ENCODE peak calls at places on chromosome 15, in eight cellular contexts. Z is PC-3, I is kidney epithelial cell, A is fibroblast of mammary gland, F is brain microvascular endothelial cell, G is A549, Q is breast epithelium, B is heart right ventricle. M is an unnamed sample.

GRCh38 chr15:59260090-59260489 is 53.4 kb downstream of the LDHAL6B start:
- DNase-seq in Q (no peak), B (no peak), G (no peak), Z (no peak), A (no peak), F (no peak), I (no peak), M (no peak)

GRCh38 chr15:55334997-55335396 is 16.0 kb downstream of the PIGB start:
- DNase-seq in Q (no peak), G (no peak), Z (peak), B (no peak), F (no peak), A (peak), I (no peak), M (peak)

GRCh38 chr15:91824256-91824655 is 29.3 kb upstream of the SLCO3A1 start:
- DNase-seq in B (peak), Z (no peak), A (peak), I (no peak), F (no peak), G (no peak), Q (no peak), M (no peak)

GRCh38 chr15:47466357-47466756 is 250.9 kb upstream of the SEMA6D start:
- DNase-seq in I (no peak), Q (no peak), G (no peak), Z (peak), F (peak), B (no peak), A (peak), M (peak)

GRCh38 chr15:84781505-84781904 is 33.1 kb downstream of the ZNF592 start:
- DNase-seq in B (no peak), G (no peak), A (peak), Q (no peak), Z (no peak), I (no peak), F (no peak), M (no peak)

GRCh38 chr15:45588199-45588910 is 1.2 kb downstream of the BLOC1S6 start:
- DNase-seq in G (no peak), I (no peak), Q (no peak), B (no peak), F (no peak), A (peak), Z (no peak), M (peak)

GRCh38 chr15:50210462-50211264 is 28.7 kb downstream of the SLC27A2 start:
- DNase-seq in I (no peak), Z (peak), B (no peak), Q (no peak), G (no peak), F (no peak), A (no peak), M (no peak)

GRCh38 chr15:88994286-88994685 is 81.1 kb upstream of the MFGE8 start:
- DNase-seq in B (no peak), F (no peak), I (no peak), Q (no peak), Z (no peak), A (peak), G (no peak), M (no peak)

GRCh38 chr15:85625856-85626255 is 168.9 kb downstream of the KLHL25 start:
- DNase-seq in G (no peak), Z (no peak), F (no peak), B (no peak), I (no peak), A (peak), Q (no peak), M (peak)

GRCh38 chr15:60536314-60536713 is 57.4 kb upstream of the ICE2 start:
- DNase-seq in G (no peak), A (no peak), I (no peak), Z (no peak), B (no peak), F (no peak), Q (no peak), M (no peak)

GRCh38 chr15:65081758-65082157 is 5.2 kb downstream of the KBTBD13 start:
- DNase-seq in Z (peak), B (no peak), F (no peak), G (no peak), I (no peak), A (no peak), Q (no peak), M (no peak)

GRCh38 chr15:27237319-27237939 is 266.4 kb downstream of the GABRG3 start:
- DNase-seq in Z (no peak), A (no peak), I (no peak), Q (no peak), B (no peak), F (no peak), G (no peak), M (no peak)

GRCh38 chr15:80020731-80021130 is 38.7 kb upstream of the ZFAND6 start:
- DNase-seq in I (no peak), G (no peak), Z (no peak), F (no peak), Q (no peak), B (no peak), A (no peak), M (no peak)

GRCh38 chr15:80015156-80015555 is 44.2 kb upstream of the BCL2A1 start:
- DNase-seq in A (peak), F (no peak), Z (no peak), G (no peak), I (no peak), Q (no peak), B (no peak), M (no peak)

GRCh38 chr15:80019168-80019745 is 40.2 kb upstream of the ZFAND6 start:
- DNase-seq in A (no peak), B (no peak), Q (no peak), G (no peak), I (no peak), Z (no peak), F (no peak), M (no peak)
- H3K4me3 ChIP-seq in A (no peak), B (no peak), Q (no peak), G (no peak), I (no peak), Z (no peak), F (no peak), M (no peak)

DNA sequence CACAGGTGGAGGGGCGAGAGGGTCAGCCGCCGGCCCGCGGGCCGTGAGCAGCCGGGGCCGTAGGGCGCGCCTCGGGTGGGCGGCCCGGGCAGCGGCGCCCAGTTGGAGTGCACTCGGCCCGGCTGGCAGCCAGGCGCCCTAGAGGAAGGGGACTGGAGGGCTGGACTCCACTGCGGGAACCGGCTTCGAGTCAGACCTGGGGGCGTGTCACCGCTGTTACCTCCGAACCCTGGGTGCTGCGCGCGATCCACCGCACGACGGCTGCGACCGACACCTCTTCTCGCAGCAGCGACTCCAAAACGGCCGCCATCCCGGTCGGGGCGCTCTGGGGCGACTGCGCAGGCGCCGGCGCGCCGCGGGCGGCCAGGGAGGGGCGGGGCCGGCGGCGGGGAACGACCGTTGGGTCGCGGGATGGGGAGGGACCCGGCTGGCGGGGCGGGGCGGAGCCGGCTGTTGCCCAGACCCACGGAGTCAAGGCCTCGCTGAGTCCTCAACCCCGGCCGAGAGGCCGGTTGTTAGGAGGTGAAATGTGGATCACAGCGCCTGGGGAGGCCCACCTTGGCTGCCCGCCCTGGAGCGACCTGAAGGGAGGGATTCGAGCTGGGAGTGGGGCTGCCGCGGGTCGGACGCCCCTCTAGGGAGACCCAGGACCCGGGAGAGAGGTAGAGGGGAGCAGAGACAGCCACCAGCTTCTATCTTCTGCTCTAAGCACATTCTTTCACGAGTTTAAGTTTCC is at the start of gene CDAN1:
- DNase-seq in G (peak), F (peak), Z (peak), B (peak), A (peak), Q (peak), I (peak), M (peak)
- TF ChIP-seq CTCF in G (no peak), F (no peak), Z (no peak), B (no peak), A (no peak), Q (no peak), I (no peak), M (no peak)

GRCh38 chr15:70714575-70714974 is 48.8 kb downstream of the UACA start:
- DNase-seq in Z (peak), G (no peak), A (no peak), B (no peak), I (no peak), Q (no peak), F (no peak), M (peak)
- H3K4me3 ChIP-seq in Z (no peak), G (no peak), A (no peak), B (no peak), I (no peak), Q (no peak), F (no peak), M (no peak)

DNA sequence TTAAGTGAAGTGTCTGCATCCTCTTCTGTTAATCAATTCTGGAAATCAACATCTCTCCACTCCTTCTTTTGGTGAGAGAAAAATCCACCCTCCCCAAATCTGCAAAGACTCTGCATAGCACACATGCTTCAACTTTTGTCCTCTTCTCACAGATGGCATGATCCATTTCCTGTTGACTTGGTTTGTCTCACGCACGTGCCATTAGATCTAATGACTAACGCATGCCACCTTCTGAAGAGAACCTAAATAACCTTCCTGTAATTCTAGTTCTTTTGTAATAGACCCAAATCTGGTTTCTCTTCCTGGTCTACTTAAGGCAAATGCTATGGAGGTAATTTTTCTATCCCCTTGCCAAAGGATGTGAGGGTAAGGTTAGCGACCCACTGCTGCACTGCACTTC is 51.0 kb upstream of the ATOSA start:
- DNase-seq in Z (peak), A (peak), B (no peak), Q (no peak), I (no peak), G (no peak), F (no peak), M (peak)
- TF ChIP-seq CTCF in Z (no peak), A (no peak), B (no peak), Q (no peak), I (no peak), G (no peak), F (no peak), M (no peak)

DNA sequence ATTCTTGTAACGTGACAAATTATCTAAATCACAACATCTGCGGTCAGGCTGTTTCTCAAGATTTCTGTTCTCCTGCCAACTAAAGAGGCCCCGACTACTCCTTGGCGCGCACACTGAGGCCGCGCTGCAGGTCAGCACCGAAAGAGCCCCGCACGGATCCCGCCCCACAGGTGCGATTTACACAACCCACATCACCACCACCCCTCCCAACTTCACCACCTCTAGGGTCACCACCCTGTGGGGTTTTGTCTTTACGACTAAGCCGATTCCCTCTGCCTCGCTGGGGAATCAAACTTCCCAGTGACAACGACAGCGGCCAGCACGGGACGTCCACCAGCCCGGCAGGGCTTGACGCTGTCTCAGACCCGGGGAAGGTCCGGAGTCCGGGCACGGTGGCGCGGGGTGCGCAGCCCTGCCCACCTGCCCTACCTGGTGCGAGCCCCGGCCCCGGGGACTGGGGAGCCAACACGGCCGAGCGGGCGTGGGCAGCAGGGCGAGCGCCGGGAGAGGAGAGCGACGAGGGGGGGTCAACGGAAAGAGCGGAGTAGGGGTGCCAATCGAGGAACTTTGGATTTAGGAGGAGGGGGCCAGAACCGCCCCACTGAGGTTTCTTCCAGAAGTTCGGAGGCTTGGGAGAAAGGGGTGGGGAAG is 764 bp downstream of the UACA start:
- DNase-seq in A (peak), F (peak), Z (peak), G (peak), Q (peak), I (no peak), B (peak), M (peak)
- H3K4me3 ChIP-seq in A (peak), F (peak), Z (peak), G (peak), Q (peak), I (peak), B (peak), M (peak)

DNA sequence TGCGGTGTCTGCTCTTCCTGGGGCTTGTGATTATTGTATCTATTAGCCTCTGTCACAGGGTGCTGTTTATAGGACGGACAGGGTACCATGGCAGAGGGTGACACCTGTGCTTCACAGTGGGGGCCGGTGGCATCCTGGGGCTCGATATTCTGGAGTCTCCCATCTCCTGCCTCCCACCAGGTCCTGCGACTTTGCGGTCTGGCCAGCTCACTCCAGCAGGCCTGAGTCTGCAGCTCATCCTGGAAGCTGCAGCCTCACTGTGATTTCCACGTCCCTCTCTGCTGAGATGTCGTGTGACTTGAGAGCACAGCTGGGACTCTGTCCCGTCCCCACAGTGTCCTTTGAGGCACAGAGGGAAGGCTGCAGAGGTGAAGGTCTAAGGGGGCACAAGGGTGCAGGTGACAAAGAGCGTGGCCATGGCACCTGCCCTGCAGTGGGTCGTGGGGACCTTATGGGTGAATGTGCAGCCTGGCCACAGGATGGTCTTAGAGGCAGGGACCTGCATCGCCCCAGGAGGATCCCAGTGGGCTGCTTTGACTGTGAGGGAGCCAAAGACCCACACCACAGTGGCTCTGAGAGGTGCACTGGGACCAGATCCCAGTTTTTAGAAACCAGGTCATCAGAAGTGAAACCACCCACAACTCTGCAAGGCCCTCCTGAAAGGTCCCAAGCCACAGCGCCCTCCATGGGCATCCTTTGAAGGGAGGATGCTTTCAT is 172.8 kb downstream of the KLF13 start:
- DNase-seq in A (no peak), I (no peak), Z (no peak), G (no peak), B (no peak), Q (no peak), F (no peak), M (no peak)
- TF ChIP-seq CTCF in A (no peak), I (no peak), Z (no peak), G (no peak), B (no peak), Q (no peak), F (no peak), M (no peak)

GRCh38 chr15:62453979-62454378 is 288.9 kb upstream of the C2CD4B start:
- DNase-seq in A (peak), F (peak), Z (peak), B (no peak), Q (no peak), I (no peak), G (no peak), M (peak)
- H3K4me3 ChIP-seq in A (no peak), F (no peak), Z (peak), B (no peak), Q (no peak), I (no peak), G (no peak), M (no peak)

DNA sequence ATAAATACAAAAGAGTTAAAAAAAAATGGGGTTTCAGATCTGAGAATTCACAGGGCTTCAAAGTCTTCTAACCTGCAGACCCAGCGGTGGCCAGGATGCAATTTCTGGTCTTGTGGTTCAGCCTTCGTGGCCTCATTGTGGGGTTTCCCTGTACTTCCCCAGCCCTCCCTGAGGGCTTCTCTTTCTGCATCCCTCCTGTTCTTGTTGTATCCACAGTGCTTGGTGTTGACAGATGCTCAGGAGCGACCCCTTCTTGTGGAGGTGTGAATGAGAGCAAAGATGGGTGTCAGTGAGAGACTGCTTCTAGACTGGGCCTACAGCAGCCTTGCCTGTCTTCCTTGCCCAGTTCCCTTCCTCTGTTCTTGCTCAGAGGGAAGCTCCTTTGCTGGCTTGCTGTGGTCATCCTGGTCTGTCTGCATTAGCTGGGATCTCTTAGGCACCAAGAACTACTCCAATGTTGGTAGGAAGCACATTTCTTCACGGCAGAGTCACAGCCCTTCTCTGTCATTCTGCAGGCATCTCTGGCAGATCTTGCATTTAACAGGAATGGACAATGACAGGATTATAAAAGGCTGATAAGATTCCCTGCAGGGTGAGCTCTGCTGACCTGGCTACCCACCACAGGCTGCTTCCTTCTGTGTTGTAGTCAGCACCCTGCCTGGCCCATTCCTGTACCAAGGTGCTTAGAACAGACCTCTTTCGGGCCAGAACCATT is 317.8 kb upstream of the C2CD4B start:
- DNase-seq in B (no peak), I (no peak), Q (no peak), G (peak), F (peak), Z (peak), A (no peak), M (peak)
- TF ChIP-seq CTCF in B (peak), I (no peak), Q (no peak), G (peak), F (peak), Z (peak), A (peak), M (peak)

GRCh38 chr15:57686657-57687056 is 19.9 kb upstream of the POLR2M start:
- DNase-seq in I (no peak), A (peak), F (peak), B (no peak), Q (no peak), Z (no peak), G (no peak), M (peak)

GRCh38 chr15:57683481-57683880 is 23.0 kb upstream of the POLR2M start:
- DNase-seq in I (no peak), Q (no peak), B (no peak), A (no peak), Z (no peak), G (no peak), F (no peak), M (no peak)

GRCh38 chr15:57684491-57685184 is 21.9 kb upstream of the POLR2M start:
- DNase-seq in F (no peak), Q (no peak), Z (no peak), B (no peak), A (no peak), G (no peak), I (no peak), M (no peak)

GRCh38 chr15:57685316-57685715 is 21.2 kb upstream of the POLR2M start:
- DNase-seq in A (no peak), B (no peak), Z (no peak), F (no peak), G (no peak), I (no peak), Q (no peak), M (no peak)

GRCh38 chr15:57685719-57686118 is 20.8 kb upstream of the POLR2M start:
- DNase-seq in F (no peak), I (no peak), B (no peak), Z (no peak), A (peak), Q (no peak), G (no peak), M (no peak)
- H3K4me3 ChIP-seq in F (no peak), I (no peak), B (no peak), Z (no peak), A (no peak), Q (no peak), G (no peak), M (no peak)

GRCh38 chr15:95761742-95762141 is 568.8 kb upstream of the NR2F2 start:
- DNase-seq in A (no peak), Z (no peak), B (peak), Q (no peak), G (no peak), I (no peak), F (no peak), M (no peak)

GRCh38 chr15:95763426-95763825 is 567.1 kb upstream of the NR2F2 start:
- DNase-seq in F (no peak), A (no peak), Z (no peak), I (no peak), B (no peak), G (no peak), Q (no peak), M (no peak)

GRCh38 chr15:95757171-95757570 is 573.3 kb upstream of the NR2F2 start:
- DNase-seq in A (no peak), Z (no peak), Q (no peak), B (no peak), I (no peak), F (no peak), G (no peak), M (no peak)

GRCh38 chr15:95765161-95765560 is 565.3 kb upstream of the NR2F2 start:
- DNase-seq in I (no peak), A (no peak), B (no peak), F (no peak), G (no peak), Q (no peak), Z (no peak), M (no peak)

DNA sequence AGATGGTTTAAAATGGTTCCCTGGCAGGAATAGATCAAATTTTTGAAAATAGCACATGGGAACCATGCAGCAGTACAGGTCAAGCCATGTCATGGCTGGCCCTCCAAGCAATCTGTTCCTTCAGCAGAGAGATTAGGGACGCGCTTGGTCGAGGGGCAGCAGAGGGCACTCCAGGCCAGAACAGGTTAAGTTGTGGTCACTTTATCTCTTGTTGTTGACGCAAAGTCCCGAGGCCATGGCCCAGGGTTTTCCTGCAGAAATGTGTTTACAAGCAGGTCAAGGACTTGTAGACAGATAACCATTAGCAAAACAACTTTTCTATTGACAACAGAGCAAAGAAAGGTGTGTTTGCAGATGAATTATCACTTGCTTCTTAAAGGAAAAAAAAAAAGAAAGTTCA is 570.0 kb upstream of the NR2F2 start:
- DNase-seq in I (no peak), Z (peak), G (no peak), F (no peak), Q (no peak), A (peak), B (no peak), M (peak)
- TF ChIP-seq CTCF in I (no peak), Z (no peak), G (peak), F (peak), Q (no peak), A (no peak), B (no peak), M (no peak)